ENCODE peak calls at places on chromosomes 16 and 17, in nine cellular contexts. One of them, this sample, is unnamed. For H4K20me1, the result is how much of the 10 kb centered on the place peaks cover.

GRCh38 chr16:56107944-56108583 is 83.2 kb upstream of the GNAO1 start:
- DNase-seq in H1: no peak
- DNase-seq in HCT116: no peak
- DNase-seq in fibroblast of lung: no peak
- DNase-seq in H9: no peak
- DNase-seq in GM23338: no peak
- DNase-seq in hepatocyte: no peak
- DNase-seq in PC-9: no peak
- DNase-seq in IMR-90: no peak
- DNase-seq in this sample: no peak

GRCh38 chr17:77930780-77931768 is 27.4 kb upstream of the TNRC6C start:
- DNase-seq in H1: no peak
- DNase-seq in HCT116: no peak
- DNase-seq in fibroblast of lung: no peak
- DNase-seq in H9: no peak
- DNase-seq in GM23338: peak
- DNase-seq in hepatocyte: no peak
- DNase-seq in PC-9: no peak
- DNase-seq in IMR-90: no peak
- DNase-seq in this sample: no peak

GRCh38 chr16:17776888-17777287 is 306.1 kb upstream of the XYLT1 start:
- DNase-seq in H1: no peak
- DNase-seq in HCT116: no peak
- DNase-seq in fibroblast of lung: peak
- DNase-seq in H9: no peak
- DNase-seq in GM23338: no peak
- DNase-seq in hepatocyte: no peak
- DNase-seq in PC-9: no peak
- DNase-seq in IMR-90: no peak
- DNase-seq in this sample: no peak

GRCh38 chr17:52071712-52072111 is 86.8 kb downstream of the CA10 start:
- DNase-seq in H1: no peak
- DNase-seq in HCT116: no peak
- DNase-seq in fibroblast of lung: no peak
- DNase-seq in H9: no peak
- DNase-seq in GM23338: no peak
- DNase-seq in hepatocyte: no peak
- DNase-seq in PC-9: no peak
- DNase-seq in IMR-90: no peak
- DNase-seq in this sample: no peak

GRCh38 chr16:88938933-88939813 is 37.8 kb downstream of the CBFA2T3 start:
- DNase-seq in H1: no peak
- DNase-seq in HCT116: no peak
- DNase-seq in fibroblast of lung: no peak
- DNase-seq in H9: no peak
- DNase-seq in GM23338: no peak
- DNase-seq in hepatocyte: no peak
- DNase-seq in PC-9: no peak
- DNase-seq in IMR-90: no peak
- DNase-seq in this sample: no peak

GRCh38 chr17:5950871-5951270 is 119.3 kb upstream of the WSCD1 start:
- DNase-seq in H1: no peak
- DNase-seq in HCT116: no peak
- DNase-seq in fibroblast of lung: no peak
- DNase-seq in H9: no peak
- DNase-seq in GM23338: no peak
- DNase-seq in hepatocyte: no peak
- DNase-seq in PC-9: no peak
- DNase-seq in IMR-90: no peak
- DNase-seq in this sample: no peak

GRCh38 chr17:74307984-74308773 is 17.8 kb upstream of the KIF19 start:
- DNase-seq in H1: no peak
- DNase-seq in HCT116: no peak
- DNase-seq in fibroblast of lung: peak
- DNase-seq in H9: no peak
- DNase-seq in GM23338: no peak
- DNase-seq in hepatocyte: no peak
- DNase-seq in PC-9: no peak
- DNase-seq in IMR-90: no peak
- DNase-seq in this sample: no peak

GRCh38 chr17:67602974-67603373 is 114.8 kb upstream of the NOL11 start:
- DNase-seq in H1: peak
- DNase-seq in HCT116: peak
- DNase-seq in fibroblast of lung: peak
- DNase-seq in H9: peak
- DNase-seq in GM23338: peak
- DNase-seq in hepatocyte: peak
- DNase-seq in PC-9: no peak
- DNase-seq in IMR-90: peak
- DNase-seq in this sample: peak

GRCh38 chr16:77273-77806 is 685 bp upstream of the MPG start:
- DNase-seq in H1: peak
- DNase-seq in HCT116: no peak
- DNase-seq in fibroblast of lung: peak
- DNase-seq in H9: peak
- DNase-seq in GM23338: peak
- DNase-seq in hepatocyte: peak
- DNase-seq in PC-9: peak
- DNase-seq in IMR-90: peak
- DNase-seq in this sample: peak

GRCh38 chr16:49350265-49351103 is 23.1 kb upstream of the C16orf78 start:
- DNase-seq in H1: peak
- DNase-seq in HCT116: peak
- DNase-seq in fibroblast of lung: peak
- DNase-seq in H9: peak
- DNase-seq in GM23338: peak
- DNase-seq in hepatocyte: peak
- DNase-seq in PC-9: no peak
- DNase-seq in IMR-90: peak
- DNase-seq in this sample: peak

GRCh38 chr16:4215106-4215505 is 26.8 kb downstream of the SRL start:
- DNase-seq in H1: no peak
- DNase-seq in HCT116: no peak
- DNase-seq in fibroblast of lung: no peak
- DNase-seq in H9: no peak
- DNase-seq in GM23338: no peak
- DNase-seq in hepatocyte: no peak
- DNase-seq in PC-9: peak
- DNase-seq in IMR-90: no peak
- DNase-seq in this sample: no peak

GRCh38 chr17:45394913-45395568 is 37.6 kb downstream of the ARHGAP27 start:
- DNase-seq in H1: peak
- DNase-seq in HCT116: peak
- DNase-seq in fibroblast of lung: peak
- DNase-seq in H9: peak
- DNase-seq in GM23338: peak
- DNase-seq in hepatocyte: peak
- DNase-seq in PC-9: no peak
- DNase-seq in IMR-90: peak
- DNase-seq in this sample: peak

GRCh38 chr16:48542020-48542473 is 67.9 kb downstream of the N4BP1 start:
- DNase-seq in H1: no peak
- DNase-seq in HCT116: no peak
- DNase-seq in fibroblast of lung: peak
- DNase-seq in H9: no peak
- DNase-seq in GM23338: peak
- DNase-seq in hepatocyte: peak
- DNase-seq in PC-9: no peak
- DNase-seq in IMR-90: peak
- DNase-seq in this sample: peak

GRCh38 chr16:15899538-15900100 is 11.2 kb upstream of the CEP20 start:
- DNase-seq in H1: no peak
- DNase-seq in HCT116: peak
- DNase-seq in fibroblast of lung: peak
- DNase-seq in H9: peak
- DNase-seq in GM23338: no peak
- DNase-seq in hepatocyte: peak
- DNase-seq in PC-9: peak
- DNase-seq in IMR-90: peak
- DNase-seq in this sample: peak

GRCh38 chr17:39994448-39994847 is 13.8 kb downstream of the PSMD3 start:
- DNase-seq in H1: no peak
- DNase-seq in HCT116: no peak
- DNase-seq in fibroblast of lung: no peak
- DNase-seq in H9: no peak
- DNase-seq in GM23338: no peak
- DNase-seq in hepatocyte: no peak
- DNase-seq in PC-9: no peak
- DNase-seq in IMR-90: no peak
- DNase-seq in this sample: no peak

GRCh38 chr17:39996162-39996561 is 15.6 kb downstream of the PSMD3 start:
- DNase-seq in H1: no peak
- DNase-seq in HCT116: no peak
- DNase-seq in fibroblast of lung: no peak
- DNase-seq in H9: no peak
- DNase-seq in GM23338: no peak
- DNase-seq in hepatocyte: no peak
- DNase-seq in PC-9: no peak
- DNase-seq in IMR-90: no peak
- DNase-seq in this sample: no peak

GRCh38 chr17:39996789-39997188 is 16.2 kb downstream of the PSMD3 start:
- DNase-seq in H1: no peak
- DNase-seq in HCT116: no peak
- DNase-seq in fibroblast of lung: no peak
- DNase-seq in H9: no peak
- DNase-seq in GM23338: no peak
- DNase-seq in hepatocyte: no peak
- DNase-seq in PC-9: no peak
- DNase-seq in IMR-90: no peak
- DNase-seq in this sample: no peak

GRCh38 chr17:39997543-39997942 is 16.9 kb downstream of the PSMD3 start:
- DNase-seq in H1: no peak
- DNase-seq in HCT116: no peak
- DNase-seq in fibroblast of lung: no peak
- DNase-seq in H9: no peak
- DNase-seq in GM23338: no peak
- DNase-seq in hepatocyte: no peak
- DNase-seq in PC-9: no peak
- DNase-seq in IMR-90: no peak
- DNase-seq in this sample: no peak

GRCh38 chr17:39995438-39995837 is 14.8 kb downstream of the PSMD3 start:
- DNase-seq in H1: no peak
- DNase-seq in HCT116: no peak
- DNase-seq in fibroblast of lung: no peak
- DNase-seq in H9: no peak
- DNase-seq in GM23338: no peak
- DNase-seq in hepatocyte: no peak
- DNase-seq in PC-9: no peak
- DNase-seq in IMR-90: no peak
- DNase-seq in this sample: peak
- H4K20me1 ChIP-seq in H1: under half
- H4K20me1 ChIP-seq in HCT116: under half
- H4K20me1 ChIP-seq in fibroblast of lung: under half
- H4K20me1 ChIP-seq in H9: under half
- H4K20me1 ChIP-seq in GM23338: under half
- H4K20me1 ChIP-seq in hepatocyte: under half
- H4K20me1 ChIP-seq in PC-9: under half
- H4K20me1 ChIP-seq in IMR-90: under half
- H4K20me1 ChIP-seq in this sample: under half

DNA sequence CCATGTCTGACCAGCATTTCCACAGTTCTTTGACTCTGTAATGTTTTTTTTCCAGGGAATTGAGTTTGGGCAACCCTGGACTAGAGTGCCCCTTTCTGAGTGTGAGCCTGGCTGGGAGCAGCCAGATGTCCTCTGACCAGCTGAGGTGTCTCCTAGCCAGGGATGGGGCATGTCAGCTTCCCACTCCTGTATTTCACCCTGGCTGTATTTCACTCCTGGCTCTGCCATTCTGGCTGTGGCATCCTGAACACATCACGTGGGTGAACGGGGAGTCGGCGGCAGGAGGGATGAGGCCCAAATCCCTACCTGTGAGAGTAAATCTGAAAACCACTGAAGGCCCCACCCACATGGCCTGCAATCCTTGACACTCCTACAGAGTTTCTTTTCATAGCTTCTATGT is 31.3 kb downstream of the KDM8 start:
- DNase-seq in H1: no peak
- DNase-seq in HCT116: no peak
- DNase-seq in fibroblast of lung: no peak
- DNase-seq in H9: no peak
- DNase-seq in GM23338: no peak
- DNase-seq in hepatocyte: no peak
- DNase-seq in PC-9: no peak
- DNase-seq in IMR-90: no peak
- DNase-seq in this sample: no peak
- H4K20me1 ChIP-seq in H1: under half
- H4K20me1 ChIP-seq in HCT116: under half
- H4K20me1 ChIP-seq in fibroblast of lung: under half
- H4K20me1 ChIP-seq in H9: under half
- H4K20me1 ChIP-seq in GM23338: under half
- H4K20me1 ChIP-seq in hepatocyte: under half
- H4K20me1 ChIP-seq in PC-9: under half
- H4K20me1 ChIP-seq in IMR-90: under half
- H4K20me1 ChIP-seq in this sample: under half

GRCh38 chr16:8921626-8921984 is 39.5 kb downstream of the LITAFD start:
- DNase-seq in H1: no peak
- DNase-seq in HCT116: no peak
- DNase-seq in fibroblast of lung: no peak
- DNase-seq in H9: no peak
- DNase-seq in GM23338: no peak
- DNase-seq in hepatocyte: no peak
- DNase-seq in PC-9: no peak
- DNase-seq in IMR-90: no peak
- DNase-seq in this sample: no peak
- H4K20me1 ChIP-seq in H1: under half
- H4K20me1 ChIP-seq in HCT116: under half
- H4K20me1 ChIP-seq in fibroblast of lung: under half
- H4K20me1 ChIP-seq in H9: under half
- H4K20me1 ChIP-seq in GM23338: half or more
- H4K20me1 ChIP-seq in hepatocyte: under half
- H4K20me1 ChIP-seq in PC-9: under half
- H4K20me1 ChIP-seq in IMR-90: under half
- H4K20me1 ChIP-seq in this sample: under half

GRCh38 chr17:144936-145670 is 7.7 kb downstream of the SCGB1C2 start:
- DNase-seq in H1: peak
- DNase-seq in HCT116: no peak
- DNase-seq in fibroblast of lung: no peak
- DNase-seq in H9: no peak
- DNase-seq in GM23338: no peak
- DNase-seq in hepatocyte: no peak
- DNase-seq in PC-9: no peak
- DNase-seq in IMR-90: no peak
- DNase-seq in this sample: no peak

GRCh38 chr17:142102-142661 is 4.8 kb downstream of the SCGB1C2 start:
- DNase-seq in H1: no peak
- DNase-seq in HCT116: peak
- DNase-seq in fibroblast of lung: peak
- DNase-seq in H9: no peak
- DNase-seq in GM23338: peak
- DNase-seq in hepatocyte: no peak
- DNase-seq in PC-9: no peak
- DNase-seq in IMR-90: peak
- DNase-seq in this sample: peak

GRCh38 chr17:145671-146541 is 8.5 kb downstream of the SCGB1C2 start:
- DNase-seq in H1: peak
- DNase-seq in HCT116: no peak
- DNase-seq in fibroblast of lung: no peak
- DNase-seq in H9: no peak
- DNase-seq in GM23338: no peak
- DNase-seq in hepatocyte: no peak
- DNase-seq in PC-9: no peak
- DNase-seq in IMR-90: no peak
- DNase-seq in this sample: no peak

GRCh38 chr17:142876-143784 is 5.8 kb downstream of the SCGB1C2 start:
- DNase-seq in H1: no peak
- DNase-seq in HCT116: no peak
- DNase-seq in fibroblast of lung: no peak
- DNase-seq in H9: no peak
- DNase-seq in GM23338: no peak
- DNase-seq in hepatocyte: no peak
- DNase-seq in PC-9: no peak
- DNase-seq in IMR-90: no peak
- DNase-seq in this sample: no peak

GRCh38 chr17:143785-144281 is 6.5 kb downstream of the SCGB1C2 start:
- DNase-seq in H1: peak
- DNase-seq in HCT116: peak
- DNase-seq in fibroblast of lung: peak
- DNase-seq in H9: peak
- DNase-seq in GM23338: peak
- DNase-seq in hepatocyte: peak
- DNase-seq in PC-9: peak
- DNase-seq in IMR-90: peak
- DNase-seq in this sample: peak
- H4K20me1 ChIP-seq in H1: under half
- H4K20me1 ChIP-seq in HCT116: under half
- H4K20me1 ChIP-seq in fibroblast of lung: under half
- H4K20me1 ChIP-seq in H9: under half
- H4K20me1 ChIP-seq in GM23338: under half
- H4K20me1 ChIP-seq in hepatocyte: under half
- H4K20me1 ChIP-seq in PC-9: under half
- H4K20me1 ChIP-seq in IMR-90: under half
- H4K20me1 ChIP-seq in this sample: under half